ENCODE peak calls at places on chromosomes 1 and 21, in ten cellular contexts. One of them, this sample, is unnamed.
A peak's percentile ranks its signal among the peaks of the same experiment; 100 is the strongest.

GRCh38 chr1:51058863-51059262 is 43.2 kb upstream of the C1orf185 start:
- DNase-seq in tibial nerve: no peak
- DNase-seq in GM23248: peak; percentile 46
- DNase-seq in uterus: no peak
- DNase-seq in left lung: no peak
- DNase-seq in ovary: no peak
- DNase-seq in upper lobe of left lung: no peak
- DNase-seq in CD8-positive, alpha-beta T cell: no peak
- DNase-seq in heart left ventricle: no peak
- DNase-seq in body of pancreas: no peak
- DNase-seq in this sample: peak; percentile 47

GRCh38 chr1:154607084-154607747 is 770 bp downstream of the ADAR start:
- DNase-seq in tibial nerve: peak; percentile 23
- DNase-seq in GM23248: peak; percentile 89
- DNase-seq in uterus: peak; percentile 42
- DNase-seq in left lung: no peak
- DNase-seq in ovary: no peak
- DNase-seq in upper lobe of left lung: peak; percentile 29
- DNase-seq in CD8-positive, alpha-beta T cell: no peak
- DNase-seq in heart left ventricle: no peak
- DNase-seq in body of pancreas: no peak
- DNase-seq in this sample: no peak

GRCh38 chr1:228964178-228964819 is 229.0 kb downstream of the RHOU start:
- DNase-seq in tibial nerve: peak; percentile 62
- DNase-seq in GM23248: peak; percentile 75
- DNase-seq in uterus: peak; percentile 75
- DNase-seq in left lung: no peak
- DNase-seq in ovary: peak; percentile 82
- DNase-seq in upper lobe of left lung: no peak
- DNase-seq in CD8-positive, alpha-beta T cell: no peak
- DNase-seq in heart left ventricle: peak; percentile 62
- DNase-seq in body of pancreas: peak; percentile 28
- DNase-seq in this sample: no peak

GRCh38 chr1:38815903-38816627 is 43.5 kb downstream of the RRAGC start:
- DNase-seq in tibial nerve: no peak
- DNase-seq in GM23248: peak; percentile 29
- DNase-seq in uterus: no peak
- DNase-seq in left lung: no peak
- DNase-seq in ovary: no peak
- DNase-seq in upper lobe of left lung: no peak
- DNase-seq in CD8-positive, alpha-beta T cell: no peak
- DNase-seq in heart left ventricle: no peak
- DNase-seq in body of pancreas: no peak
- DNase-seq in this sample: no peak

GRCh38 chr1:19322481-19322880 is 10.4 kb downstream of the SLC66A1 start:
- DNase-seq in tibial nerve: no peak
- DNase-seq in GM23248: no peak
- DNase-seq in uterus: no peak
- DNase-seq in left lung: no peak
- DNase-seq in ovary: no peak
- DNase-seq in upper lobe of left lung: no peak
- DNase-seq in CD8-positive, alpha-beta T cell: no peak
- DNase-seq in heart left ventricle: no peak
- DNase-seq in body of pancreas: no peak
- DNase-seq in this sample: no peak

GRCh38 chr1:150562384-150563339 is 13.5 kb downstream of the ADAMTSL4 start:
- DNase-seq in tibial nerve: no peak
- DNase-seq in GM23248: no peak
- DNase-seq in uterus: peak; percentile 54
- DNase-seq in left lung: peak; percentile 80
- DNase-seq in ovary: peak; percentile 61
- DNase-seq in upper lobe of left lung: peak; percentile 77
- DNase-seq in CD8-positive, alpha-beta T cell: peak; percentile 67
- DNase-seq in heart left ventricle: peak; percentile 54
- DNase-seq in body of pancreas: no peak
- DNase-seq in this sample: peak; percentile 72

GRCh38 chr1:214454619-214455396 is 96.6 kb downstream of the PTPN14 start:
- DNase-seq in tibial nerve: no peak
- DNase-seq in GM23248: peak; percentile 65
- DNase-seq in uterus: no peak
- DNase-seq in left lung: no peak
- DNase-seq in ovary: no peak
- DNase-seq in upper lobe of left lung: no peak
- DNase-seq in CD8-positive, alpha-beta T cell: no peak
- DNase-seq in heart left ventricle: no peak
- DNase-seq in body of pancreas: no peak
- DNase-seq in this sample: no peak

GRCh38 chr1:79716481-79716880 is 710.0 kb upstream of the ADGRL4 start:
- DNase-seq in tibial nerve: no peak
- DNase-seq in GM23248: peak; percentile 20
- DNase-seq in uterus: no peak
- DNase-seq in left lung: no peak
- DNase-seq in ovary: no peak
- DNase-seq in upper lobe of left lung: no peak
- DNase-seq in CD8-positive, alpha-beta T cell: no peak
- DNase-seq in heart left ventricle: no peak
- DNase-seq in body of pancreas: no peak
- DNase-seq in this sample: no peak

GRCh38 chr1:232951605-232952004 is 1.2 kb downstream of the NTPCR start:
- DNase-seq in tibial nerve: no peak
- DNase-seq in GM23248: no peak
- DNase-seq in uterus: no peak
- DNase-seq in left lung: no peak
- DNase-seq in ovary: no peak
- DNase-seq in upper lobe of left lung: no peak
- DNase-seq in CD8-positive, alpha-beta T cell: no peak
- DNase-seq in heart left ventricle: no peak
- DNase-seq in body of pancreas: no peak
- DNase-seq in this sample: no peak

GRCh38 chr1:209802117-209802779 is 3.7 kb downstream of the IRF6 start:
- DNase-seq in tibial nerve: no peak
- DNase-seq in GM23248: no peak
- DNase-seq in uterus: no peak
- DNase-seq in left lung: no peak
- DNase-seq in ovary: no peak
- DNase-seq in upper lobe of left lung: no peak
- DNase-seq in CD8-positive, alpha-beta T cell: no peak
- DNase-seq in heart left ventricle: no peak
- DNase-seq in body of pancreas: no peak
- DNase-seq in this sample: no peak

GRCh38 chr1:181483561-181484291 is 409 bp downstream of the CACNA1E start:
- DNase-seq in tibial nerve: no peak
- DNase-seq in GM23248: no peak
- DNase-seq in uterus: no peak
- DNase-seq in left lung: no peak
- DNase-seq in ovary: no peak
- DNase-seq in upper lobe of left lung: no peak
- DNase-seq in CD8-positive, alpha-beta T cell: no peak
- DNase-seq in heart left ventricle: no peak
- DNase-seq in body of pancreas: no peak
- DNase-seq in this sample: no peak

GRCh38 chr1:71834570-71835441 is 447.5 kb downstream of the NEGR1 start:
- DNase-seq in tibial nerve: no peak
- DNase-seq in GM23248: peak; percentile 0
- DNase-seq in uterus: no peak
- DNase-seq in left lung: no peak
- DNase-seq in ovary: no peak
- DNase-seq in upper lobe of left lung: no peak
- DNase-seq in CD8-positive, alpha-beta T cell: no peak
- DNase-seq in heart left ventricle: peak; percentile 42
- DNase-seq in body of pancreas: peak; percentile 62
- DNase-seq in this sample: no peak

GRCh38 chr1:247456914-247457638 is 828 bp downstream of the OR2B11 start:
- DNase-seq in tibial nerve: peak; percentile 13
- DNase-seq in GM23248: no peak
- DNase-seq in uterus: no peak
- DNase-seq in left lung: peak; percentile 52
- DNase-seq in ovary: no peak
- DNase-seq in upper lobe of left lung: peak; percentile 61
- DNase-seq in CD8-positive, alpha-beta T cell: no peak
- DNase-seq in heart left ventricle: no peak
- DNase-seq in body of pancreas: no peak
- DNase-seq in this sample: peak; percentile 35

GRCh38 chr1:41547781-41548560 is 63.5 kb upstream of the EDN2 start:
- DNase-seq in tibial nerve: no peak
- DNase-seq in GM23248: no peak
- DNase-seq in uterus: peak; percentile 8
- DNase-seq in left lung: no peak
- DNase-seq in ovary: peak; percentile 17
- DNase-seq in upper lobe of left lung: no peak
- DNase-seq in CD8-positive, alpha-beta T cell: no peak
- DNase-seq in heart left ventricle: no peak
- DNase-seq in body of pancreas: no peak
- DNase-seq in this sample: no peak

GRCh38 chr1:209641216-209642181 is 10.7 kb downstream of the LAMB3 start:
- DNase-seq in tibial nerve: no peak
- DNase-seq in GM23248: no peak
- DNase-seq in uterus: peak; percentile 68
- DNase-seq in left lung: peak; percentile 78
- DNase-seq in ovary: peak; percentile 83
- DNase-seq in upper lobe of left lung: peak; percentile 81
- DNase-seq in CD8-positive, alpha-beta T cell: no peak
- DNase-seq in heart left ventricle: peak; percentile 95
- DNase-seq in body of pancreas: peak; percentile 57
- DNase-seq in this sample: no peak

GRCh38 chr21:31873696-31874599 is 1.1 kb downstream of the HUNK start:
- DNase-seq in tibial nerve: peak; percentile 35
- DNase-seq in GM23248: peak; percentile 67
- DNase-seq in uterus: peak; percentile 46
- DNase-seq in left lung: peak; percentile 46
- DNase-seq in ovary: peak; percentile 74
- DNase-seq in upper lobe of left lung: peak; percentile 43
- DNase-seq in CD8-positive, alpha-beta T cell: peak; percentile 64
- DNase-seq in heart left ventricle: peak; percentile 52
- DNase-seq in body of pancreas: peak; percentile 76
- DNase-seq in this sample: no peak

GRCh38 chr1:22612657-22613056 is 23.8 kb upstream of the C1QA start:
- DNase-seq in tibial nerve: no peak
- DNase-seq in GM23248: no peak
- DNase-seq in uterus: no peak
- DNase-seq in left lung: no peak
- DNase-seq in ovary: no peak
- DNase-seq in upper lobe of left lung: no peak
- DNase-seq in CD8-positive, alpha-beta T cell: no peak
- DNase-seq in heart left ventricle: no peak
- DNase-seq in body of pancreas: no peak
- DNase-seq in this sample: no peak

GRCh38 chr1:10665930-10666850 is 130.3 kb downstream of the CASZ1 start:
- DNase-seq in tibial nerve: no peak
- DNase-seq in GM23248: no peak
- DNase-seq in uterus: no peak
- DNase-seq in left lung: peak; percentile 86
- DNase-seq in ovary: no peak
- DNase-seq in upper lobe of left lung: peak; percentile 93
- DNase-seq in CD8-positive, alpha-beta T cell: no peak
- DNase-seq in heart left ventricle: peak; percentile 89
- DNase-seq in body of pancreas: peak; percentile 56
- DNase-seq in this sample: no peak
- H3K4me1 ChIP-seq in tibial nerve: no peaks in the 10 kb centered on the region
- H3K4me1 ChIP-seq in GM23248: no peaks in the 10 kb centered on the region
- H3K4me1 ChIP-seq in uterus: no peaks in the 10 kb centered on the region
- H3K4me1 ChIP-seq in left lung: peaks cover 74% of the 10 kb centered on the region
- H3K4me1 ChIP-seq in ovary: peaks cover 9% of the 10 kb centered on the region
- H3K4me1 ChIP-seq in upper lobe of left lung: peaks cover 88% of the 10 kb centered on the region
- H3K4me1 ChIP-seq in CD8-positive, alpha-beta T cell: no peaks in the 10 kb centered on the region
- H3K4me1 ChIP-seq in heart left ventricle: peaks cover 50% of the 10 kb centered on the region
- H3K4me1 ChIP-seq in body of pancreas: peaks cover 53% of the 10 kb centered on the region
- H3K4me1 ChIP-seq in this sample: no peaks in the 10 kb centered on the region

GRCh38 chr1:115755436-115756370 is 12.8 kb downstream of the CASQ2 start:
- DNase-seq in tibial nerve: no peak
- DNase-seq in GM23248: no peak
- DNase-seq in uterus: no peak
- DNase-seq in left lung: no peak
- DNase-seq in ovary: no peak
- DNase-seq in upper lobe of left lung: no peak
- DNase-seq in CD8-positive, alpha-beta T cell: no peak
- DNase-seq in heart left ventricle: no peak
- DNase-seq in body of pancreas: no peak
- DNase-seq in this sample: no peak
- H3K27ac ChIP-seq in tibial nerve: no peak overlapping the region
- H3K27ac ChIP-seq in GM23248: no peak overlapping the region
- H3K27ac ChIP-seq in uterus: no peak overlapping the region
- H3K27ac ChIP-seq in left lung: no peak overlapping the region
- H3K27ac ChIP-seq in ovary: no peak overlapping the region
- H3K27ac ChIP-seq in upper lobe of left lung: no peak overlapping the region
- H3K27ac ChIP-seq in CD8-positive, alpha-beta T cell: no peak overlapping the region
- H3K27ac ChIP-seq in heart left ventricle: peak overlapping the region; percentile 60
- H3K27ac ChIP-seq in body of pancreas: no peak overlapping the region
- H3K27ac ChIP-seq in this sample: no peak overlapping the region

GRCh38 chr1:84682047-84682446 is 8.2 kb downstream of the SSX2IP start:
- DNase-seq in tibial nerve: no peak
- DNase-seq in GM23248: no peak
- DNase-seq in uterus: no peak
- DNase-seq in left lung: no peak
- DNase-seq in ovary: no peak
- DNase-seq in upper lobe of left lung: no peak
- DNase-seq in CD8-positive, alpha-beta T cell: no peak
- DNase-seq in heart left ventricle: no peak
- DNase-seq in body of pancreas: no peak
- DNase-seq in this sample: no peak
- H3K4me3 ChIP-seq in tibial nerve: no peak overlapping the region
- H3K4me3 ChIP-seq in GM23248: no peak overlapping the region
- H3K4me3 ChIP-seq in uterus: no peak overlapping the region
- H3K4me3 ChIP-seq in left lung: no peak overlapping the region
- H3K4me3 ChIP-seq in ovary: no peak overlapping the region
- H3K4me3 ChIP-seq in upper lobe of left lung: no peak overlapping the region
- H3K4me3 ChIP-seq in CD8-positive, alpha-beta T cell: no peak overlapping the region
- H3K4me3 ChIP-seq in heart left ventricle: no peak overlapping the region
- H3K4me3 ChIP-seq in body of pancreas: no peak overlapping the region
- H3K4me3 ChIP-seq in this sample: no peak overlapping the region

GRCh38 chr1:207754942-207755689 is 3.3 kb downstream of the CD46 start:
- DNase-seq in tibial nerve: no peak
- DNase-seq in GM23248: no peak
- DNase-seq in uterus: no peak
- DNase-seq in left lung: no peak
- DNase-seq in ovary: no peak
- DNase-seq in upper lobe of left lung: no peak
- DNase-seq in CD8-positive, alpha-beta T cell: no peak
- DNase-seq in heart left ventricle: no peak
- DNase-seq in body of pancreas: no peak
- DNase-seq in this sample: no peak

GRCh38 chr1:207754011-207754410 is 2.2 kb downstream of the CD46 start:
- DNase-seq in tibial nerve: no peak
- DNase-seq in GM23248: no peak
- DNase-seq in uterus: no peak
- DNase-seq in left lung: no peak
- DNase-seq in ovary: no peak
- DNase-seq in upper lobe of left lung: no peak
- DNase-seq in CD8-positive, alpha-beta T cell: no peak
- DNase-seq in heart left ventricle: no peak
- DNase-seq in body of pancreas: no peak
- DNase-seq in this sample: no peak

GRCh38 chr1:207753611-207754010 is 1.8 kb downstream of the CD46 start:
- DNase-seq in tibial nerve: no peak
- DNase-seq in GM23248: no peak
- DNase-seq in uterus: no peak
- DNase-seq in left lung: no peak
- DNase-seq in ovary: no peak
- DNase-seq in upper lobe of left lung: no peak
- DNase-seq in CD8-positive, alpha-beta T cell: no peak
- DNase-seq in heart left ventricle: no peak
- DNase-seq in body of pancreas: no peak
- DNase-seq in this sample: no peak

GRCh38 chr1:207752456-207753132 is 740 bp downstream of the CD46 start:
- DNase-seq in tibial nerve: no peak
- DNase-seq in GM23248: peak; percentile 49
- DNase-seq in uterus: peak; percentile 20
- DNase-seq in left lung: peak; percentile 62
- DNase-seq in ovary: no peak
- DNase-seq in upper lobe of left lung: peak; percentile 70
- DNase-seq in CD8-positive, alpha-beta T cell: peak; percentile 53
- DNase-seq in heart left ventricle: peak; percentile 37
- DNase-seq in body of pancreas: peak; percentile 60
- DNase-seq in this sample: no peak

GRCh38 chr1:207755846-207756692 is 4.2 kb downstream of the CD46 start:
- DNase-seq in tibial nerve: no peak
- DNase-seq in GM23248: peak; percentile 9
- DNase-seq in uterus: no peak
- DNase-seq in left lung: no peak
- DNase-seq in ovary: no peak
- DNase-seq in upper lobe of left lung: no peak
- DNase-seq in CD8-positive, alpha-beta T cell: no peak
- DNase-seq in heart left ventricle: no peak
- DNase-seq in body of pancreas: no peak
- DNase-seq in this sample: no peak
- H3K4me1 ChIP-seq in tibial nerve: no peaks in the 10 kb centered on the region
- H3K4me1 ChIP-seq in GM23248: peaks cover 13% of the 10 kb centered on the region
- H3K4me1 ChIP-seq in uterus: no peaks in the 10 kb centered on the region
- H3K4me1 ChIP-seq in left lung: peaks cover 44% of the 10 kb centered on the region
- H3K4me1 ChIP-seq in ovary: peaks cover 19% of the 10 kb centered on the region
- H3K4me1 ChIP-seq in upper lobe of left lung: peaks cover 44% of the 10 kb centered on the region
- H3K4me1 ChIP-seq in CD8-positive, alpha-beta T cell: peaks cover 22% of the 10 kb centered on the region
- H3K4me1 ChIP-seq in heart left ventricle: peaks cover 16% of the 10 kb centered on the region
- H3K4me1 ChIP-seq in body of pancreas: peaks cover 45% of the 10 kb centered on the region
- H3K4me1 ChIP-seq in this sample: peaks cover 37% of the 10 kb centered on the region

This sample was measured in CD8-positive, alpha-beta memory T cell.